ENCODE peak calls at places on chromosomes 11 and 22, in six cellular contexts. N is skeletal muscle cell; V is T-helper 2 cell; M is activated T-helper 1 cell treated with Interleukin-2 at 50 U/mL for 16 hours; D is DMS153; Y is stimulated activated CD8-positive, alpha-beta memory T cell treated with anti-CD3 and anti-CD28 coated beads, Interleukin-4, amount 100 ng/mL, for 24 hours. R is an unnamed sample.

GRCh38 chr11:74505911-74506310 is 12.4 kb upstream of the LIPT2 start:
- DNase-seq in N (no peak), V (no peak), M (no peak), D (no peak), Y (no peak), R (no peak)

GRCh38 chr11:69217276-69218105 is 61.8 kb downstream of the SMIM38 start:
- DNase-seq in N (no peak), V (no peak), M (no peak), D (peak), Y (no peak), R (no peak)

GRCh38 chr22:29631725-29632124 is 28.3 kb downstream of the NF2 start:
- DNase-seq in N (no peak), V (no peak), M (no peak), D (no peak), Y (no peak), R (no peak)

GRCh38 chr22:23270212-23270733 is 90.0 kb downstream of the BCR start:
- DNase-seq in N (no peak), V (no peak), M (no peak), D (no peak), Y (no peak), R (no peak)

GRCh38 chr11:120645639-120646038 is 134.1 kb downstream of the GRIK4 start:
- DNase-seq in N (no peak), V (no peak), M (no peak), D (peak), Y (no peak), R (no peak)

GRCh38 chr11:20057055-20057943 is 103.0 kb downstream of the DBX1 start:
- DNase-seq in N (no peak), V (no peak), M (no peak), D (no peak), Y (no peak), R (no peak)

GRCh38 chr11:73366265-73366610 is 10.0 kb upstream of the RELT start:
- DNase-seq in N (no peak), V (no peak), M (no peak), D (no peak), Y (no peak), R (no peak)

GRCh38 chr11:9330387-9331384 is 16.3 kb upstream of the TMEM41B start:
- DNase-seq in N (peak), V (no peak), M (no peak), D (no peak), Y (no peak), R (no peak)

GRCh38 chr22:50087646-50088045 is 2.2 kb upstream of the MOV10L1 start:
- DNase-seq in N (no peak), V (no peak), M (no peak), D (no peak), Y (no peak), R (no peak)

GRCh38 chr22:36077261-36077660 is 48.6 kb upstream of the RBFOX2 start:
- DNase-seq in N (peak), V (no peak), M (no peak), D (no peak), Y (no peak), R (no peak)

GRCh38 chr11:33043221-33043833 is 4.0 kb downstream of the TCP11L1 start:
- DNase-seq in N (no peak), V (no peak), M (no peak), D (no peak), Y (no peak), R (no peak)

GRCh38 chr11:101582242-101583052 is 1.4 kb downstream of the TRPC6 start:
- DNase-seq in N (no peak), V (no peak), M (no peak), D (no peak), Y (no peak), R (no peak)

GRCh38 chr11:2663506-2663905 is 36.3 kb downstream of the KCNQ1OT1 start:
- DNase-seq in N (no peak), V (no peak), M (no peak), D (no peak), Y (no peak), R (peak)

GRCh38 chr22:19179472-19180048 is 1.0 kb upstream of the SLC25A1 start:
- DNase-seq in N (peak), V (no peak), M (no peak), D (peak), Y (no peak), R (peak)

GRCh38 chr22:38243007-38243775 is 29.6 kb downstream of the TMEM184B start:
- DNase-seq in N (peak), V (no peak), M (no peak), D (peak), Y (no peak), R (no peak)

GRCh38 chr22:31328545-31328960 is 17.6 kb downstream of the PATZ1 start:
- DNase-seq in N (no peak), V (no peak), M (no peak), D (no peak), Y (no peak), R (no peak)

GRCh38 chr11:103420593-103420992 is 311.4 kb downstream of the DYNC2H1 start:
- DNase-seq in N (peak), V (no peak), M (no peak), D (no peak), Y (no peak), R (no peak)

GRCh38 chr11:104402812-104403521 is 239.0 kb upstream of the PDGFD start:
- DNase-seq in N (no peak), V (no peak), M (no peak), D (no peak), Y (no peak), R (no peak)

GRCh38 chr11:76663912-76664440 is 6.6 kb downstream of the LRRC32 start:
- DNase-seq in N (no peak), V (no peak), M (no peak), D (no peak), Y (no peak), R (no peak)

GRCh38 chr11:98036810-98037209 is 983.9 kb upstream of the CNTN5 start:
- DNase-seq in N (no peak), V (no peak), M (no peak), D (no peak), Y (no peak), R (no peak)

GRCh38 chr11:47914743-47915142 is 65.6 kb upstream of the PTPRJ start:
- DNase-seq in N (no peak), V (no peak), M (no peak), D (no peak), Y (no peak), R (no peak)

GRCh38 chr11:10634407-10634806 is 59.1 kb downstream of the IRAG1 start:
- DNase-seq in N (no peak), V (no peak), M (no peak), D (no peak), Y (no peak), R (no peak)

GRCh38 chr11:128379587-128380279 is 207.6 kb downstream of the ETS1 start:
- DNase-seq in N (no peak), V (no peak), M (no peak), D (no peak), Y (no peak), R (no peak)

GRCh38 chr11:119683783-119684182 is 45.2 kb downstream of the NECTIN1 start:
- DNase-seq in N (no peak), V (no peak), M (no peak), D (no peak), Y (no peak), R (no peak)

GRCh38 chr22:21611210-21611977 is 18.4 kb downstream of the YDJC start:
- DNase-seq in N (no peak), V (no peak), M (no peak), D (no peak), Y (no peak), R (no peak)

GRCh38 chr22:17706947-17707346 is 67.3 kb downstream of the BID start:
- DNase-seq in N (no peak), V (no peak), M (no peak), D (no peak), Y (no peak), R (no peak)

GRCh38 chr22:48907591-48907990 is 920.1 kb downstream of the BRD1 start:
- DNase-seq in N (no peak), V (no peak), M (no peak), D (no peak), Y (no peak), R (no peak)

GRCh38 chr11:29511394-29511793 is 505.4 kb downstream of the KCNA4 start:
- DNase-seq in N (no peak), V (no peak), M (no peak), D (no peak), Y (no peak), R (no peak)

GRCh38 chr11:19820100-19820499 is 107.5 kb downstream of the NAV2 start:
- DNase-seq in N (no peak), V (no peak), M (no peak), D (peak), Y (no peak), R (no peak)

GRCh38 chr11:64241175-64241429 is 207 bp downstream of the FKBP2 start:
- DNase-seq in N (peak), V (no peak), M (no peak), D (no peak), Y (no peak), R (no peak)

GRCh38 chr22:35785181-35785923 is 67.7 kb downstream of the APOL5 start:
- DNase-seq in N (no peak), V (no peak), M (no peak), D (no peak), Y (no peak), R (no peak)

GRCh38 chr11:9565822-9566560 is 7.5 kb upstream of the WEE1 start:
- DNase-seq in N (peak), V (no peak), M (peak), D (peak), Y (no peak), R (peak)

GRCh38 chr11:22828373-22828772 is 1.2 kb downstream of the SVIP start:
- DNase-seq in N (no peak), V (no peak), M (no peak), D (no peak), Y (no peak), R (no peak)

GRCh38 chr11:19027829-19028595 is 32.5 kb downstream of the MRGPRX2 start:
- DNase-seq in N (peak), V (no peak), M (no peak), D (peak), Y (no peak), R (no peak)